ENCODE peak calls at places on chromosomes 13 and 19, in five cellular contexts. K is cardiac muscle cell, B is breast epithelium, Z is GM12865, W is HFF-Myc. C is an unnamed sample.

GRCh38 chr19:3785464-3785937 is 680 bp downstream of the MATK start:
- DNase-seq in K (no peak), Z (no peak), W (no peak), B (no peak), C (no peak)

GRCh38 chr13:110907951-110908898 is 6.6 kb downstream of the ANKRD10 start:
- DNase-seq in K (peak; percentile 67), Z (no peak), W (no peak), B (peak; percentile 91), C (no peak)

GRCh38 chr19:15427350-15427700 is 8.5 kb upstream of the AKAP8L start:
- DNase-seq in B (no peak), Z (no peak), K (no peak), W (no peak), C (no peak)

GRCh38 chr13:94061316-94061715 is 418.2 kb downstream of the DCT start:
- DNase-seq in B (no peak), K (no peak), Z (no peak), W (peak; percentile 73), C (no peak)

GRCh38 chr13:76023644-76024043 is 387.5 kb downstream of the LMO7 start:
- DNase-seq in Z (no peak), B (no peak), W (no peak), K (no peak), C (no peak)

GRCh38 chr19:49857834-49858590 is 7.1 kb downstream of the PTOV1 start:
- DNase-seq in K (no peak), B (no peak), Z (peak; percentile 6), W (no peak), C (no peak)

GRCh38 chr19:38093587-38093986 is 130.4 kb downstream of the DPF1 start:
- DNase-seq in K (no peak), W (no peak), Z (no peak), B (no peak), C (no peak)

GRCh38 chr13:30690282-30691188 is 44.8 kb upstream of the ALOX5AP start:
- DNase-seq in K (peak; percentile 98), Z (peak; percentile 63), B (peak; percentile 75), W (peak; percentile 96), C (no peak)

GRCh38 chr19:2732157-2732725 is 7.6 kb downstream of the SLC39A3 start:
- DNase-seq in B (no peak), W (no peak), Z (no peak), K (no peak), C (no peak)

GRCh38 chr13:32314968-32315254 is 252 bp downstream of the ZAR1L start:
- DNase-seq in W (no peak), K (peak; percentile 66), B (peak; percentile 40), Z (peak; percentile 75), C (peak; percentile 67)

GRCh38 chr19:8459520-8460260 is 14.9 kb downstream of the HNRNPM start:
- DNase-seq in B (no peak), W (no peak), Z (no peak), K (peak; percentile 63), C (no peak)

GRCh38 chr19:19858751-19859150 is 6.9 kb upstream of the ZNF253 start:
- DNase-seq in B (no peak), K (no peak), Z (no peak), W (no peak), C (no peak)

GRCh38 chr13:96473463-96474157 is 383.7 kb downstream of the HS6ST3 start:
- DNase-seq in W (no peak), Z (no peak), B (no peak), K (no peak), C (no peak)

GRCh38 chr19:6062274-6062673 is 48.0 kb downstream of the RFX2 start:
- DNase-seq in W (no peak), B (peak; percentile 33), K (peak; percentile 45), Z (no peak), C (no peak)

GRCh38 chr19:41912899-41913475 is 15.3 kb downstream of the ERFL start:
- DNase-seq in B (no peak), K (no peak), W (no peak), Z (no peak), C (no peak)

GRCh38 chr19:42051166-42052115 is 18.6 kb downstream of the GRIK5 start:
- DNase-seq in B (no peak), K (no peak), Z (peak; percentile 41), W (no peak), C (no peak)

GRCh38 chr13:60414177-60414576 is 17.2 kb downstream of the TDRD3 start:
- DNase-seq in Z (no peak), K (peak; percentile 6), B (no peak), W (no peak), C (no peak)

GRCh38 chr19:892243-892996 is 567 bp downstream of the MED16 start:
- DNase-seq in K (no peak), Z (peak; percentile 40), B (no peak), W (no peak), C (peak; percentile 74)

GRCh38 chr13:36736119-36736726 is 62.4 kb downstream of the SERTM1 start:
- DNase-seq in Z (peak; percentile 54), K (peak; percentile 80), B (no peak), W (peak; percentile 14), C (peak; percentile 19)

GRCh38 chr13:73406454-73406853 is 347.6 kb downstream of the KLF5 start:
- DNase-seq in W (no peak), B (no peak), Z (no peak), K (no peak), C (no peak)

GRCh38 chr13:95535243-95535642 is 17.3 kb upstream of the CLDN10 start:
- DNase-seq in Z (peak; percentile 26), B (no peak), W (peak; percentile 5), K (no peak), C (no peak)

GRCh38 chr19:27676877-27677276 is 1536.1 kb downstream of the UQCRFS1 start:
- DNase-seq in K (no peak), W (no peak), B (no peak), Z (no peak), C (no peak)

GRCh38 chr13:63490149-63490548 is 2074.5 kb upstream of the PCDH20 start:
- DNase-seq in W (no peak), K (no peak), Z (no peak), B (no peak), C (no peak)

GRCh38 chr19:15820646-15821045 is 5.2 kb upstream of the OR10H1 start:
- DNase-seq in K (no peak), B (no peak), W (no peak), Z (no peak), C (no peak)

GRCh38 chr19:3117746-3118145 is 18.1 kb upstream of the GNA15 start:
- DNase-seq in K (no peak), W (no peak), B (no peak), Z (no peak), C (no peak)

GRCh38 chr13:111262715-111263114 is 57.7 kb upstream of the TEX29 start:
- DNase-seq in K (no peak), Z (no peak), W (no peak), B (no peak), C (no peak)

GRCh38 chr19:35715981-35716734 is 1.6 kb upstream of the KMT2B start:
- DNase-seq in K (no peak), Z (no peak), W (no peak), B (no peak), C (no peak)

GRCh38 chr13:30520571-30520970 is 54.8 kb upstream of the HMGB1 start:
- DNase-seq in K (peak; percentile 6), W (no peak), B (no peak), Z (no peak), C (no peak)

GRCh38 chr13:92694047-92694446 is 532.6 kb upstream of the GPC6 start:
- DNase-seq in B (no peak), Z (no peak), K (no peak), W (no peak), C (no peak)
- TF ChIP-seq CTCF in B (no peak), Z (no peak), K (no peak), W (no peak), C (no peak)

DNA sequence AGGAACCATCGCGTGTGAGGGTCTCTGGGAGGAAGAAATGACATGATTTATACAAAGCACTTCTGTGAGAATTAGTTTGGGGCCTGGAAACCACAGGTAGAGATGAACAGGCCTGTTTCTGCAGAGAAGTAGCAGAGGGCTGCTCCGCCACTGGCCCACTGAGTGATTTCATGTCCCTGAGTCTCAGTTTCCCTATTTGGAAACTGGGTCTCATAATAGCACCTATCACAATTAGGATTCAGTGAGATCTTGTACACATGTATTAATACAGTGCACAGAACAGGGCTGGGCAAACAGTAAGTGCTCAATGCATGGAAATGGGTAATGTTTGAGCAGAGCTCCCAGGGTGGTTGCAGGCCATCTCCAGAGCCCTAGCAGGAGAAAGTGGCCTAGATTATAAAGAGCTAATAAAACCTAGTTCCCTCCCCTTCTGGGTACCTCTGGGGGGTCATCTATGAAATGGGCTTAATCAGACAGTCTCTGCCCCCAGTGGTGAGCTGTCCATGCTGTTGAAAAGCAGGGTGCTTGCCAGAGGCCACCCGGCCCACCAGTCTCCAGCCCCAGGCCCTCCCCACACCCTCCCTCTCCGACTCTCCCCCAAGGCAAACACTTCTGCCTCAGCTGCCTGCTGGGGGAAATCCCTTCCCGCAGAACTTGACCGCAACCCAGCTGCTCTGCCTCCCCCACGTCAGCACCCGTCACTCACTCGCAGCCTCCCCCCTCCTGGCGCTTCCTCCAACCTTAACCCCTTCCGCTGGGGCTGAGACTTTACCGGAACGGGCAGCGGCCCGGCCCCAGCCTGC is 4.5 kb downstream of the BCL3 start:
- DNase-seq in W (no peak), B (peak; percentile 74), Z (peak; percentile 98), K (peak; percentile 100), C (peak; percentile 96)
- TF ChIP-seq CTCF in W (no peak), B (no peak), Z (no peak), K (no peak), C (no peak)

GRCh38 chr13:99214232-99214631 is 13.6 kb downstream of the UBAC2 start:
- DNase-seq in B (no peak), Z (peak; percentile 61), K (no peak), W (no peak), C (peak; percentile 46)
- TF ChIP-seq CTCF in B (no peak), Z (no peak), K (no peak), W (no peak), C (no peak)

DNA sequence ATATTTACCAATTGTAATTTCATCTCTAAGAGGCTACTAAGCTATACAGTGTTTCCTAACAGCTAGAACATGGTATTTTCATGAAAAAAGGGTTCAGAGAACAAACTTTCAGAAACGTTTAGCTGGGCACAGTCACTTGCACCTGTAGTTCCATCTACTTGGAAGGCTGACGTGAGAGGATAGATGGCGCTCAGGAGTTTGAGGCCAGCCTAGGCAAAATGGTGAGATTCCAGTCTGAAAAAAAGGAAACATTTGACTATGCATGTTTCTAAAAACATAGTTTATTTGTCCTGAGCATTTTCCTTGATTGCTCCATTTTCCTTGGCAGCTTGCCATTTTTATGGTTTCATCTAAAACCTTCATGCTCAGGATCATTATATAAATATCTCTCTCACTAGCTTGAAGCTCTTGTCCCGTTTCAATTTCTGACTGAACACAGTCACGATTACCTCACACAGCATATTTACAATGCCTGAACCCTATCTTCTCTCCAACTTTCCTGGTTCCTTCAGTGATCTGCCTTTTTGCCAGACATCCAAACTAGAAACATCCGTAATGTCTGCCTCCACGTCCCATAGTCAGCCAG is 200.8 kb downstream of the RGCC start:
- DNase-seq in K (peak; percentile 76), Z (no peak), W (no peak), B (no peak), C (no peak)
- TF ChIP-seq CTCF in K (peak; percentile 11), Z (no peak), W (no peak), B (no peak), C (no peak)

GRCh38 chr19:46748325-46749109 is 2.3 kb upstream of the STRN4 start:
- DNase-seq in Z (peak; percentile 81), K (peak; percentile 78), W (no peak), B (no peak), C (peak; percentile 77)

GRCh38 chr19:46745030-46745429 is 827 bp upstream of the FKRP start:
- DNase-seq in W (no peak), Z (no peak), K (no peak), B (no peak), C (no peak)

GRCh38 chr19:46745521-46746280 is at the start of gene FKRP:
- DNase-seq in B (no peak), W (no peak), Z (no peak), K (no peak), C (peak; percentile 77)

GRCh38 chr19:46744005-46744691 is 1.7 kb upstream of the FKRP start:
- DNase-seq in K (no peak), Z (no peak), B (no peak), W (no peak), C (no peak)

GRCh38 chr19:46746281-46746965 is at the start of gene STRN4:
- DNase-seq in Z (peak; percentile 66), K (peak; percentile 58), B (no peak), W (no peak), C (peak; percentile 96)
- TF ChIP-seq CTCF in Z (no peak), K (no peak), B (no peak), W (no peak), C (no peak)